ENCODE peak calls at places on chromosomes 11 and 22, in six cellular contexts. Q, U, M, A, Y and H are unnamed samples.

GRCh38 chr22:46262449-46263207 is 515 bp downstream of the PKDREJ start:
- DNase-seq in Q (peak; percentile 57), U (no peak), M (no peak), A (peak; percentile 57), Y (no peak), H (peak; percentile 59)

GRCh38 chr11:120400564-120401364 is 64.6 kb downstream of the ARHGEF12 start:
- DNase-seq in Q (no peak), U (no peak), M (no peak), A (no peak), Y (no peak), H (peak; percentile 97)

GRCh38 chr22:43151251-43152000 is at the start of gene TSPO:
- DNase-seq in Q (peak; percentile 58), U (no peak), M (peak; percentile 67), A (peak; percentile 68), Y (peak; percentile 31), H (peak; percentile 44)

GRCh38 chr11:72824020-72824419 is 9.8 kb downstream of the ATG16L2 start:
- DNase-seq in Q (no peak), U (no peak), M (no peak), A (no peak), Y (no peak), H (no peak)

GRCh38 chr11:11798586-11799438 is 43.0 kb upstream of the USP47 start:
- DNase-seq in Q (peak; percentile 38), U (peak; percentile 74), M (peak; percentile 78), A (peak; percentile 69), Y (peak; percentile 66), H (peak; percentile 83)

GRCh38 chr11:66419825-66420224 is 1.0 kb upstream of the NPAS4 start:
- DNase-seq in Q (no peak), U (peak; percentile 51), M (no peak), A (no peak), Y (no peak), H (no peak)

GRCh38 chr22:29156507-29156906 is 49.2 kb upstream of the EMID1 start:
- DNase-seq in Q (peak; percentile 6), U (no peak), M (no peak), A (no peak), Y (no peak), H (peak; percentile 6)

GRCh38 chr11:41316726-41317125 is 142.7 kb downstream of the LRRC4C start:
- DNase-seq in Q (no peak), U (no peak), M (no peak), A (no peak), Y (no peak), H (no peak)

GRCh38 chr11:69538840-69539239 is 57.4 kb downstream of the LINC01488 start:
- DNase-seq in Q (no peak), U (no peak), M (no peak), A (no peak), Y (no peak), H (no peak)

GRCh38 chr11:47869548-47870393 is 21.6 kb upstream of the NUP160 start:
- DNase-seq in Q (no peak), U (no peak), M (no peak), A (no peak), Y (no peak), H (no peak)

GRCh38 chr11:10669258-10670033 is 24.1 kb downstream of the IRAG1 start:
- DNase-seq in Q (no peak), U (peak; percentile 63), M (no peak), A (no peak), Y (no peak), H (no peak)

GRCh38 chr11:111098091-111098490 is 147.4 kb upstream of the POU2AF2 start:
- DNase-seq in Q (peak; percentile 1), U (no peak), M (no peak), A (no peak), Y (no peak), H (no peak)

GRCh38 chr11:8503872-8504491 is 90.0 kb downstream of the STK33 start:
- DNase-seq in Q (no peak), U (no peak), M (no peak), A (no peak), Y (no peak), H (no peak)

GRCh38 chr11:27388869-27389268 is 25.9 kb upstream of the CCDC34 start:
- DNase-seq in Q (peak; percentile 82), U (no peak), M (no peak), A (no peak), Y (no peak), H (no peak)

GRCh38 chr11:92302766-92303165 is 78.1 kb downstream of the FAT3 start:
- DNase-seq in Q (no peak), U (no peak), M (no peak), A (no peak), Y (no peak), H (no peak)

GRCh38 chr11:121839821-121840220 is 276.2 kb downstream of the BLID start:
- DNase-seq in Q (no peak), U (no peak), M (no peak), A (no peak), Y (no peak), H (no peak)

GRCh38 chr11:12756101-12756500 is 81.9 kb downstream of the TEAD1 start:
- DNase-seq in Q (no peak), U (peak; percentile 26), M (no peak), A (no peak), Y (no peak), H (no peak)

GRCh38 chr22:49046546-49047305 is 780.9 kb downstream of the BRD1 start:
- DNase-seq in Q (peak; percentile 13), U (peak; percentile 62), M (peak; percentile 25), A (peak; percentile 55), Y (no peak), H (no peak)

GRCh38 chr11:26753738-26754504 is 32.1 kb upstream of the SLC5A12 start:
- DNase-seq in Q (peak; percentile 5), U (peak; percentile 51), M (no peak), A (no peak), Y (no peak), H (peak; percentile 86)